ENCODE peak calls at places on chromosome 10, in eight cellular contexts. Z, P, J, E, F, H, Y and W are unnamed samples.

GRCh38 chr10:111281516-111281915 is 204.7 kb downstream of the ADRA2A start:
- DNase-seq in Z (peak; percentile 15), P (no peak), J (no peak), E (peak; percentile 34), F (no peak), H (no peak), Y (peak; percentile 73), W (no peak)

GRCh38 chr10:35368485-35369048 is 32.3 kb downstream of the CCNY start:
- DNase-seq in Z (no peak), P (no peak), J (no peak), E (no peak), F (no peak), H (no peak), Y (no peak), W (no peak)

GRCh38 chr10:94607111-94607510 is 61.5 kb downstream of the HELLS start:
- DNase-seq in Z (no peak), P (no peak), J (no peak), E (no peak), F (no peak), H (no peak), Y (no peak), W (no peak)

GRCh38 chr10:106795619-106796018 is 368.9 kb downstream of the SORCS1 start:
- DNase-seq in Z (peak; percentile 4), P (no peak), J (no peak), E (peak; percentile 37), F (no peak), H (peak; percentile 22), Y (peak; percentile 76), W (no peak)

GRCh38 chr10:3137958-3138726 is 34.4 kb downstream of the PITRM1 start:
- DNase-seq in Z (no peak), P (peak; percentile 43), J (no peak), E (no peak), F (no peak), H (no peak), Y (no peak), W (peak; percentile 46)

GRCh38 chr10:29895436-29895835 is 163.9 kb downstream of the JCAD start:
- DNase-seq in Z (no peak), P (no peak), J (peak; percentile 96), E (no peak), F (no peak), H (peak; percentile 24), Y (peak; percentile 71), W (peak; percentile 90)

GRCh38 chr10:84298077-84298476 is 30.3 kb upstream of the CCSER2 start:
- DNase-seq in Z (no peak), P (no peak), J (no peak), E (no peak), F (no peak), H (no peak), Y (no peak), W (no peak)

GRCh38 chr10:59709472-59710125 is at the start of gene SLC16A9:
- DNase-seq in Z (peak; percentile 36), P (peak; percentile 56), J (peak; percentile 11), E (peak; percentile 83), F (no peak), H (peak; percentile 86), Y (peak; percentile 89), W (peak; percentile 75)

GRCh38 chr10:93138113-93138870 is 64.6 kb downstream of the CYP26A1 start:
- DNase-seq in Z (no peak), P (no peak), J (no peak), E (no peak), F (no peak), H (peak; percentile 12), Y (no peak), W (no peak)

GRCh38 chr10:35442592-35442991 is 106.3 kb downstream of the CCNY start:
- DNase-seq in Z (no peak), P (no peak), J (no peak), E (no peak), F (no peak), H (no peak), Y (no peak), W (no peak)

GRCh38 chr10:14751576-14752330 is 22.9 kb downstream of the FAM107B start:
- DNase-seq in Z (no peak), P (peak; percentile 77), J (peak; percentile 26), E (no peak), F (peak; percentile 89), H (peak; percentile 32), Y (no peak), W (peak; percentile 80)

GRCh38 chr10:29495366-29495765 is 139.4 kb downstream of the SVIL start:
- DNase-seq in Z (no peak), P (no peak), J (no peak), E (no peak), F (no peak), H (no peak), Y (no peak), W (no peak)

GRCh38 chr10:85280014-85280413 is 951.6 kb downstream of the CCSER2 start:
- DNase-seq in Z (peak; percentile 15), P (no peak), J (no peak), E (no peak), F (no peak), H (peak; percentile 43), Y (peak; percentile 80), W (no peak)

GRCh38 chr10:89952314-89952713 is 250.9 kb downstream of the KIF20B start:
- DNase-seq in Z (no peak), P (no peak), J (no peak), E (no peak), F (no peak), H (no peak), Y (no peak), W (no peak)
- H3K9me3 ChIP-seq in Z (no peaks in the 10 kb centered on the region), P (no peaks in the 10 kb centered on the region), J (no peaks in the 10 kb centered on the region), E (no peaks in the 10 kb centered on the region), F (no peaks in the 10 kb centered on the region), H (no peaks in the 10 kb centered on the region), Y (no peaks in the 10 kb centered on the region), W (no peaks in the 10 kb centered on the region)

DNA sequence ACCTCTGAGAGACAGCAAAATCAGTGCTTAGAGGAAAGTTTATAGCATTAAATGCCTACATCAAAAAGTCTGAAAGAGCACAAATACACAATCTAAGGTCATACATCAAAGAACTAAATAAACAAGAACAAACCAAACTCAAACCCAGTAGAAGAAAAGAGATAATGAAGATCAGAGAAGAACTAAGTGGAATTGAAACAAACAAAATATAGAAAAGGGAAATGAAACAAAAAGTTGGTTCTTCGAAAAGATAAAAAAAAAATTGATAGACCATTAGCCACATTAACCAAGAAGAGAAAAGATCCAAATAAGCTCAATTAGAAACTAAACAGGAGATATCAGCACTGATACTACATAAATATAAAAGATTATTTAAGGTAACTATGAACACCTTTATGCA is 280.0 kb upstream of the NRG3 start:
- DNase-seq in Z (no peak), P (no peak), J (no peak), E (no peak), F (no peak), H (no peak), Y (no peak), W (no peak)
- H3K9me3 ChIP-seq in Z (no peaks in the 10 kb centered on the region), P (no peaks in the 10 kb centered on the region), J (no peaks in the 10 kb centered on the region), E (no peaks in the 10 kb centered on the region), F (no peaks in the 10 kb centered on the region), H (no peaks in the 10 kb centered on the region), Y (no peaks in the 10 kb centered on the region), W (no peaks in the 10 kb centered on the region)

GRCh38 chr10:42513921-42514320 is 124.4 kb downstream of the ZNF33B start:
- DNase-seq in Z (no peak), P (no peak), J (no peak), E (no peak), F (no peak), H (no peak), Y (no peak), W (no peak)

GRCh38 chr10:42523098-42523497 is 115.3 kb downstream of the ZNF33B start:
- DNase-seq in Z (no peak), P (no peak), J (no peak), E (no peak), F (no peak), H (no peak), Y (no peak), W (no peak)

GRCh38 chr10:42519761-42520460 is 118.5 kb downstream of the ZNF33B start:
- DNase-seq in Z (peak; percentile 11), P (no peak), J (no peak), E (no peak), F (no peak), H (no peak), Y (no peak), W (no peak)

GRCh38 chr10:42519079-42519478 is 119.3 kb downstream of the ZNF33B start:
- DNase-seq in Z (no peak), P (no peak), J (no peak), E (no peak), F (no peak), H (no peak), Y (no peak), W (no peak)
- H3K9me3 ChIP-seq in Z (peaks cover 90% of the 10 kb centered on the region), P (peaks cover 54% of the 10 kb centered on the region), J (peaks cover 48% of the 10 kb centered on the region), E (peaks cover 73% of the 10 kb centered on the region), F (peaks cover 24% of the 10 kb centered on the region), H (peaks cover 14% of the 10 kb centered on the region), Y (peaks cover 98% of the 10 kb centered on the region), W (peaks cover 25% of the 10 kb centered on the region)

DNA sequence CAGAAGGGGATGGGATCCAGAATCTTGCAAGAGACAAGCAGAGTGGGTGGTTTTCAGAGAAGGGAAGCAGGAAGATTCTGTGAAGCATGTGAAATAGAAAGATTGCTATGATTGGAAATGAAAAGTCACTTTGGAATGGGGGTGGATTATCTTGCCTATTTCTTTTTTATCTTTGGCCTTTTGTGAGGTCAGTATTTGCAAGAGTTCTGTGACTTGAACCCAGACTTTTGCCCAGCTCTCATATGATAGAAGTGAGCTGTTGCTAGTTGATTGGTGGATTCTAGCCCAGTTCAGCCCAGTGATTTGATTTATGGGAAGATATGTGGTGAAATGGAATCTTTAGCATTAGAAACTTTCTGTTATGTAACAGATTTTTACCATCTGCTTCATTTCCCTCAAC is 17.1 kb downstream of the ENTPD7 start:
- DNase-seq in Z (no peak), P (no peak), J (peak; percentile 94), E (no peak), F (no peak), H (no peak), Y (no peak), W (no peak)
- H3K9me3 ChIP-seq in Z (no peaks in the 10 kb centered on the region), P (no peaks in the 10 kb centered on the region), J (no peaks in the 10 kb centered on the region), E (no peaks in the 10 kb centered on the region), F (no peaks in the 10 kb centered on the region), H (no peaks in the 10 kb centered on the region), Y (no peaks in the 10 kb centered on the region), W (no peaks in the 10 kb centered on the region)

GRCh38 chr10:72981028-72981881 is 26.6 kb upstream of the PLA2G12B start:
- DNase-seq in Z (no peak), P (no peak), J (no peak), E (no peak), F (no peak), H (no peak), Y (no peak), W (no peak)

GRCh38 chr10:72976886-72977285 is 22.3 kb upstream of the PLA2G12B start:
- DNase-seq in Z (no peak), P (no peak), J (no peak), E (no peak), F (no peak), H (no peak), Y (no peak), W (no peak)

GRCh38 chr10:72981882-72982529 is 27.4 kb upstream of the PLA2G12B start:
- DNase-seq in Z (no peak), P (no peak), J (no peak), E (no peak), F (no peak), H (no peak), Y (no peak), W (no peak)

GRCh38 chr10:72980348-72980747 is 25.7 kb upstream of the PLA2G12B start:
- DNase-seq in Z (no peak), P (no peak), J (no peak), E (no peak), F (no peak), H (no peak), Y (no peak), W (no peak)

GRCh38 chr10:72979709-72980108 is 25.1 kb upstream of the PLA2G12B start:
- DNase-seq in Z (no peak), P (no peak), J (no peak), E (no peak), F (no peak), H (no peak), Y (no peak), W (no peak)
- H3K9me3 ChIP-seq in Z (peaks cover 56% of the 10 kb centered on the region), P (peaks cover 7% of the 10 kb centered on the region), J (peaks cover 6% of the 10 kb centered on the region), E (peaks cover 54% of the 10 kb centered on the region), F (peaks cover 39% of the 10 kb centered on the region), H (no peaks in the 10 kb centered on the region), Y (peaks cover 54% of the 10 kb centered on the region), W (peaks cover 3% of the 10 kb centered on the region)